ENCODE peak calls at places on chromosome 19, in six cellular contexts. U is fibroblast of lung; I is effector memory CD4-positive, alpha-beta T cell; O is stomach; W is suprapubic skin; L is fibroblast of mammary gland. M is an unnamed sample.

GRCh38 chr19:31372245-31372781 is 23.1 kb upstream of the TSHZ3 start:
- DNase-seq in I (no peak), L (no peak), W (no peak), U (no peak), O (no peak), M (peak)

GRCh38 chr19:30518965-30519606 is 146.9 kb downstream of the ZNF536 start:
- DNase-seq in L (no peak), W (no peak), U (no peak), I (no peak), O (no peak), M (no peak)

GRCh38 chr19:58558066-58558622 is at the start of gene UBE2M:
- DNase-seq in U (no peak), W (peak), O (peak), L (peak), I (peak), M (peak)

GRCh38 chr19:14347999-14348889 is 33.0 kb upstream of the ADGRE5 start:
- DNase-seq in W (no peak), U (peak), O (peak), L (peak), I (peak), M (peak)

GRCh38 chr19:45767410-45767880 is 1.6 kb downstream of the SIX5 start:
- DNase-seq in W (peak), O (peak), I (no peak), L (peak), U (peak), M (peak)

GRCh38 chr19:31257426-31258130 is 91.7 kb downstream of the TSHZ3 start:
- DNase-seq in U (no peak), W (no peak), I (no peak), O (no peak), L (no peak), M (no peak)

GRCh38 chr19:34985249-34986022 is 14.7 kb upstream of the GRAMD1A start:
- DNase-seq in O (peak), L (peak), W (peak), U (peak), I (no peak), M (peak)

GRCh38 chr19:8988204-8988603 is 22.0 kb downstream of the MUC16 start:
- DNase-seq in W (no peak), O (no peak), I (no peak), L (no peak), U (no peak), M (no peak)

GRCh38 chr19:29364224-29364726 is 151.3 kb upstream of the UQCRFS1 start:
- DNase-seq in U (no peak), O (no peak), I (no peak), L (no peak), W (no peak), M (no peak)

GRCh38 chr19:35299523-35300339 is 7.8 kb downstream of the MAG start:
- DNase-seq in I (no peak), W (peak), U (no peak), L (no peak), O (no peak), M (no peak)

GRCh38 chr19:39398297-39398864 is 7.2 kb downstream of the MED29 start:
- DNase-seq in U (peak), W (peak), O (peak), L (peak), I (peak), M (peak)

GRCh38 chr19:34867631-34868030 is 59.1 kb upstream of the ZNF30 start:
- DNase-seq in O (no peak), W (no peak), U (no peak), I (no peak), L (no peak), M (no peak)

GRCh38 chr19:27964165-27964564 is 1248.8 kb downstream of the UQCRFS1 start:
- DNase-seq in L (peak), I (no peak), W (no peak), U (no peak), O (no peak), M (peak)

GRCh38 chr19:40974633-40975037 is 16.4 kb upstream of the CYP2B6 start:
- DNase-seq in L (peak), O (peak), I (peak), W (peak), U (peak), M (peak)

GRCh38 chr19:10817291-10818038 is 18.5 kb downstream of the TMED1 start:
- DNase-seq in I (no peak), L (peak), W (peak), U (peak), O (peak), M (peak)

GRCh38 chr19:41936416-41936850 is 8.2 kb upstream of the ERFL start:
- DNase-seq in U (no peak), O (no peak), L (no peak), I (peak), W (no peak), M (no peak)

GRCh38 chr19:28694812-28695211 is 518.1 kb downstream of the UQCRFS1 start:
- DNase-seq in W (no peak), U (no peak), I (no peak), O (no peak), L (no peak), M (peak)

GRCh38 chr19:45117167-45117594 is 24.2 kb downstream of the PPP1R37 start:
- DNase-seq in U (no peak), I (no peak), W (no peak), O (no peak), L (peak), M (peak)

GRCh38 chr19:45809643-45810159 is 5.4 kb downstream of the RSPH6A start:
- DNase-seq in W (no peak), L (peak), U (peak), O (no peak), I (no peak), M (peak)

GRCh38 chr19:33819875-33820781 is 23.5 kb downstream of the KCTD15 start:
- DNase-seq in W (peak), O (peak), L (peak), U (peak), I (peak), M (peak)

GRCh38 chr19:5624741-5625140 is 1.9 kb downstream of the SAFB start:
- DNase-seq in I (no peak), O (no peak), W (no peak), U (no peak), L (no peak), M (peak)

GRCh38 chr19:7509625-7510024 is 6.3 kb upstream of the ZNF358 start:
- DNase-seq in W (no peak), I (no peak), O (no peak), L (no peak), U (no peak), M (no peak)

GRCh38 chr19:55305491-55305890 is 19.6 kb downstream of the TMEM150B start:
- DNase-seq in U (peak), O (peak), I (no peak), L (no peak), W (no peak), M (peak)

GRCh38 chr19:13763300-13763699 is 1.0 kb upstream of the MRI1 start:
- DNase-seq in W (no peak), O (no peak), I (no peak), U (no peak), L (no peak), M (no peak)

GRCh38 chr19:11963566-11964355 is 1.1 kb upstream of the ZNF763 start:
- DNase-seq in O (peak), W (peak), I (peak), L (peak), U (peak), M (peak)

GRCh38 chr19:6719540-6719861 is 949 bp downstream of the C3 start:
- DNase-seq in U (no peak), L (no peak), O (no peak), W (no peak), I (no peak), M (no peak)

GRCh38 chr19:55677572-55678028 is 2.6 kb downstream of the EPN1 start:
- DNase-seq in L (no peak), U (no peak), I (no peak), W (no peak), O (peak), M (peak)

GRCh38 chr19:55189424-55189823 is 9.3 kb upstream of the SYT5 start:
- DNase-seq in W (peak), O (no peak), I (no peak), L (peak), U (peak), M (peak)

GRCh38 chr19:49851456-49852259 is 699 bp downstream of the PTOV1 start:
- DNase-seq in W (peak), I (no peak), L (no peak), U (no peak), O (no peak), M (no peak)

GRCh38 chr19:30857966-30858490 is 485.8 kb downstream of the ZNF536 start:
- DNase-seq in I (no peak), U (no peak), L (no peak), O (no peak), W (no peak), M (no peak)

GRCh38 chr19:29687244-29687896 is 22.1 kb downstream of the PLEKHF1 start:
- DNase-seq in O (no peak), W (no peak), I (no peak), L (peak), U (peak), M (peak)

DNA sequence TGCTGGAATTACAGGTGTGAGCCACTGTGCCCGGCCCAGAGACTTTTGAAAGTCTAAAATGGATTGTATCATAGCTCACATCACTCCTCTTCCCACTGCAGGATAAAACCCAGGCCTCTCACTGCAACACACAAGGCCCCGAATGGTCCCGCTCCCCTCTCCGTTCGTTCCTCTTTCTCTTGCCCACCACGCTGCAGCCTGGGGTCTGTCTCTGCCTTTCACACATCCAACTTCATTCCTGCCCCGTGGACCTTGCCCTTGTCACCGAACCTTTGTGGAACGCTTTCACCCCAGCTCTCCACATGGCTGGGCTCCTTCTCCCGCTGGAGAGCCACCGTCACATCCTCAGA is 42.6 kb downstream of the NFIC start:
- DNase-seq in L (no peak), U (no peak), O (no peak), W (no peak), I (no peak), M (no peak)
- H3K4me3 ChIP-seq in L (no peak), U (no peak), O (peak), W (peak), I (no peak), M (no peak)

GRCh38 chr19:47280183-47280797 is 5.6 kb downstream of the INAFM1 start:
- DNase-seq in L (peak), I (no peak), W (no peak), O (peak), U (no peak), M (peak)

GRCh38 chr19:47283405-47284059 is 8.8 kb downstream of the INAFM1 start:
- DNase-seq in W (no peak), I (no peak), L (peak), O (no peak), U (no peak), M (no peak)

DNA sequence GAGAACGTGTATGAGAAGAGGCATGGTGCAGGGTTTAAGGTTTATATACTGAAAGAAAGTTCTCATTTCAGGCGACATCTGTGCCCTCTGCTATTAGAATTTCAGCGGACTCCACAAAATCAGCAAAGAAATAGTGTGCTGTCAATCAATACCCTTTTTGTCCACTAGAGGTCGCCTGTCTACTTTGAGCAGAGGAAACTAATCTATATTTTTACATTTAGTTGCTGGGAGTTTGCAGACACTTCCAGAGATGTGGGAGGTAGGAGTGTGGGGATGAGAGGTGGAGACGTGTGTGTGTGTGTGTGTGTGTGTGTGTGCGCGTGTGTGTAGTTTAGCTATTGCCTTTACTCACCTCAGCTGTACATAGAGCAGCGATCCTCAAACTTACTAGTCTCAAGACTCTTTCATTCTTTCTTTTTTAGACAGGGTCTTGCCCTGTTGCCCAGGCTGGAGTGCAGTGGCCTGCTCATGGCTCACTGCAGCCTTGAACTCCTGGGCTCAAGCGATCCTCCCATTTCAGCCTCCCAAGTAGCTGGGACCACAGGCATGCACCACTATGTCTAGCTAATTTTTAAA is 9.7 kb downstream of the INAFM1 start:
- DNase-seq in O (no peak), L (peak), I (no peak), W (no peak), U (peak), M (peak)
- H3K4me3 ChIP-seq in O (no peak), L (no peak), I (no peak), W (no peak), U (no peak), M (no peak)

GRCh38 chr19:47483200-47483599 is 819 bp downstream of the KPTN start:
- DNase-seq in U (no peak), W (peak), O (no peak), L (no peak), I (no peak), M (no peak)
- H3K4me3 ChIP-seq in U (peak), W (peak), O (peak), L (peak), I (no peak), M (peak)

GRCh38 chr19:463483-464130 is 2.8 kb upstream of the SHC2 start:
- DNase-seq in U (no peak), I (no peak), W (no peak), L (no peak), O (no peak), M (no peak)

GRCh38 chr19:460877-461609 is at the start of gene SHC2:
- DNase-seq in W (no peak), L (no peak), U (no peak), O (peak), I (no peak), M (no peak)

GRCh38 chr19:464146-464545 is 3.3 kb upstream of the SHC2 start:
- DNase-seq in L (no peak), U (no peak), W (no peak), I (no peak), O (no peak), M (no peak)

GRCh38 chr19:459724-460511 is 915 bp downstream of the SHC2 start:
- DNase-seq in O (peak), U (peak), L (no peak), W (no peak), I (no peak), M (peak)

DNA sequence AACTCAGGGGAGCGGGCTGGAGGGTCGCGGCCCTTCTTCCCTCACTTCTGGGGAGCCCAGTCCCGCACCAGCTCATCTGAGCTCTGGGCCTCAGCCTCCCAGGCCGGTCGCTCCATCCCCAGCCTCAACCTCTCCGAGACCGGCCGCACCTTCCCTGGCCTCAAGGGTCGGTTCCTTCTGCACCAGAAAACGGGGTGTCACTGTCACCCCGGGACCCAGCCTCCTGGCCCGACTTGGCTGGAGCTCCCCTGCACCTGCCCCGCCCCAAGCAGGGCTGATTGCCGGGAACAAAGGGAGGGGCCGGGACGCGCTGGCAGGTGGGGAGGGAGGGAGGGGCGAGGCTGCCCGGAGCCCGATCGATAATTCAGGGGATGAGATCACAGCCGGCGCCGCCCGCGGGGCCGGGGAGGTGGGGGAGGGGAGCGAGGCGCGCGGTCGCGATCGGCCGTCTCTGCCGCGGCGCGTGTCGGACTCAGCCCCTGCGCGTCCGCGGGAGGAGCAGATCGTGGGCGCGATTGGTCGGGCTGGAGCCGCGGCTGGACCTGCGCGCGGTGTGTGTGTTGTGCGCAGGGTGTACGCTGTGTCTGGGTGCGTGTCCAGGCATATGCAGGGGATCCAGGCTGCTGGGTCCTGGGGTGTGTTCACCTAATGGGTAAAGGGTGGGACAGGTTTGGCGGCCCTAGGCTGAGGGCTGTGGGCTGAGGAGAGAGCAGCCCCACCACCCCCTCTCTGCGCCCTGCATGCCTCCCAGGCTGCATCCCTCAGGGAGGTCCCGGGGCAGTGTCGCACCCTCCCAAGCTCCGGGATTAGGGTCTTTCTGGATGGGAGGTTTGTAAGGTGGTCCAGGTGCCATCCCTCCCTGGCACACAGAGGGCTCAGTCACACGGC is 1.1 kb upstream of the SHC2 start:
- DNase-seq in L (no peak), U (no peak), W (no peak), O (peak), I (no peak), M (no peak)
- H3K4me3 ChIP-seq in L (no peak), U (no peak), W (peak), O (peak), I (peak), M (no peak)

GRCh38 chr19:17862711-17863519 is 3.2 kb downstream of the RPL18A start:
- DNase-seq in U (no peak), I (no peak), W (no peak), O (no peak), L (no peak), M (no peak)
- H3K4me3 ChIP-seq in U (no peak), I (no peak), W (no peak), O (peak), L (no peak), M (no peak)